ENCODE peak calls at places on chromosome 10, in four cellular contexts. J, P, E and A are unnamed samples.

GRCh38 chr10:33799281-33799943 is 464.9 kb upstream of the NRP1 start:
- DNase-seq in J (no peak), P (no peak), E (peak), A (no peak)

GRCh38 chr10:5530412-5530806 is 5.6 kb downstream of the CALML3 start:
- DNase-seq in J (no peak), P (no peak), E (no peak), A (no peak)

GRCh38 chr10:62577666-62578291 is 203.6 kb downstream of the ZNF365 start:
- DNase-seq in J (no peak), P (no peak), E (no peak), A (no peak)

GRCh38 chr10:28794986-28795385 is 117.7 kb downstream of the BAMBI start:
- DNase-seq in J (no peak), P (no peak), E (no peak), A (no peak)

GRCh38 chr10:118041316-118041715 is 5.4 kb downstream of the RAB11FIP2 start:
- DNase-seq in J (no peak), P (no peak), E (no peak), A (no peak)

GRCh38 chr10:11337516-11337915 is 273.9 kb downstream of the USP6NL start:
- DNase-seq in J (no peak), P (no peak), E (no peak), A (peak)

GRCh38 chr10:114025610-114026130 is 18.0 kb upstream of the ADRB1 start:
- DNase-seq in J (no peak), P (no peak), E (no peak), A (no peak)

GRCh38 chr10:124886195-124886594 is 55.7 kb upstream of the ZRANB1 start:
- DNase-seq in J (no peak), P (no peak), E (no peak), A (no peak)

GRCh38 chr10:20768849-20769248 is 128.3 kb downstream of the NEBL start:
- DNase-seq in J (no peak), P (no peak), E (peak), A (no peak)

GRCh38 chr10:88042162-88043100 is 179.0 kb downstream of the PTEN start:
- DNase-seq in J (no peak), P (no peak), E (peak), A (peak)

GRCh38 chr10:24793648-24794379 is 70.1 kb upstream of the ARHGAP21 start:
- DNase-seq in J (no peak), P (no peak), E (no peak), A (no peak)

GRCh38 chr10:86642499-86642898 is 11.8 kb upstream of the OPN4 start:
- DNase-seq in J (no peak), P (peak), E (no peak), A (no peak)

GRCh38 chr10:93106631-93107072 is 33.0 kb downstream of the CYP26A1 start:
- DNase-seq in J (no peak), P (no peak), E (no peak), A (no peak)

GRCh38 chr10:44292390-44293002 is 92.4 kb downstream of the CXCL12 start:
- DNase-seq in J (no peak), P (no peak), E (no peak), A (peak)

GRCh38 chr10:23421397-23421796 is 17.5 kb upstream of the OTUD1 start:
- DNase-seq in J (no peak), P (no peak), E (no peak), A (no peak)

GRCh38 chr10:91163709-91164474 is 56.6 kb upstream of the PCGF5 start:
- DNase-seq in J (peak), P (peak), E (peak), A (peak)

GRCh38 chr10:132883391-132883881 is 58.9 kb downstream of the CFAP46 start:
- DNase-seq in J (no peak), P (no peak), E (no peak), A (no peak)

GRCh38 chr10:96641396-96641795 is 54.6 kb upstream of the TM9SF3 start:
- DNase-seq in J (no peak), P (no peak), E (peak), A (no peak)

GRCh38 chr10:132422169-132422691 is 25.2 kb downstream of the PWWP2B start:
- DNase-seq in J (no peak), P (no peak), E (no peak), A (no peak)